ENCODE peak calls at places on chromosomes 16 and 17, in six cellular contexts. F is breast epithelium, M is HL-60, I is SK-N-SH, G is stomach, Z is endothelial cell of umbilical vein. E is an unnamed sample.

GRCh38 chr17:35540589-35541404 is 3.3 kb upstream of the SLFN12L start:
- DNase-seq in F (no peak), M (no peak), I (no peak), G (peak; percentile 41), Z (peak; percentile 85), E (no peak)

GRCh38 chr17:40111221-40112128 is 10.3 kb upstream of the MSL1 start:
- DNase-seq in F (peak; percentile 82), M (no peak), I (peak; percentile 87), G (peak; percentile 86), Z (peak; percentile 97), E (peak; percentile 81)

GRCh38 chr16:983044-984030 is 1.8 kb downstream of the SOX8 start:
- DNase-seq in F (no peak), M (no peak), I (peak; percentile 52), G (no peak), Z (no peak), E (no peak)

GRCh38 chr16:46857261-46857962 is 26.4 kb upstream of the C16orf87 start:
- DNase-seq in F (no peak), M (no peak), I (peak; percentile 63), G (no peak), Z (peak; percentile 39), E (peak; percentile 26)

GRCh38 chr17:77610980-77611641 is 347.4 kb upstream of the TNRC6C start:
- DNase-seq in F (no peak), M (no peak), I (no peak), G (no peak), Z (no peak), E (no peak)

GRCh38 chr16:88505405-88506082 is 52.5 kb downstream of the ZFPM1 start:
- DNase-seq in F (no peak), M (peak; percentile 13), I (peak; percentile 90), G (peak; percentile 88), Z (no peak), E (peak; percentile 60)

GRCh38 chr16:73285336-73285735 is 237.4 kb upstream of the ZFHX3 start:
- DNase-seq in F (no peak), M (no peak), I (no peak), G (no peak), Z (no peak), E (no peak)

GRCh38 chr17:64534187-64534586 is 27.4 kb downstream of the CEP95 start:
- DNase-seq in F (no peak), M (no peak), I (no peak), G (no peak), Z (peak; percentile 44), E (no peak)

GRCh38 chr17:40194821-40195220 is 17.6 kb downstream of the RAPGEFL1 start:
- DNase-seq in F (no peak), M (no peak), I (no peak), G (no peak), Z (no peak), E (no peak)

GRCh38 chr17:78820122-78820792 is 20.4 kb downstream of the USP36 start:
- DNase-seq in F (no peak), M (no peak), I (peak; percentile 60), G (no peak), Z (no peak), E (no peak)

GRCh38 chr17:69757794-69758430 is 317.1 kb upstream of the KCNJ16 start:
- DNase-seq in F (no peak), M (peak; percentile 88), I (no peak), G (no peak), Z (no peak), E (no peak)

GRCh38 chr17:76161113-76161512 is 20.1 kb upstream of the FOXJ1 start:
- DNase-seq in F (no peak), M (no peak), I (no peak), G (no peak), Z (no peak), E (no peak)

GRCh38 chr16:49890876-49891275 is 35.0 kb upstream of the ZNF423 start:
- DNase-seq in F (no peak), M (no peak), I (no peak), G (no peak), Z (peak; percentile 20), E (no peak)

GRCh38 chr16:4487955-4488481 is 11.8 kb downstream of the HMOX2 start:
- DNase-seq in F (no peak), M (no peak), I (no peak), G (peak; percentile 42), Z (peak; percentile 76), E (no peak)

GRCh38 chr17:44376124-44376523 is 12.5 kb upstream of the FAM171A2 start:
- DNase-seq in F (no peak), M (no peak), I (peak; percentile 81), G (no peak), Z (peak; percentile 24), E (no peak)

GRCh38 chr17:34499576-34499975 is 79.8 kb upstream of the TMEM132E start:
- DNase-seq in F (no peak), M (no peak), I (no peak), G (no peak), Z (peak; percentile 31), E (no peak)

GRCh38 chr17:5031365-5032082 is 3.7 kb downstream of the SLC52A1 start:
- DNase-seq in F (peak; percentile 75), M (peak; percentile 23), I (peak; percentile 95), G (peak; percentile 81), Z (peak; percentile 73), E (peak; percentile 62)

GRCh38 chr17:39014044-39014794 is 47.0 kb upstream of the FBXO47 start:
- DNase-seq in F (no peak), M (no peak), I (no peak), G (no peak), Z (peak; percentile 32), E (no peak)

GRCh38 chr16:17403859-17404545 is 66.8 kb downstream of the XYLT1 start:
- DNase-seq in F (no peak), M (no peak), I (no peak), G (no peak), Z (no peak), E (no peak)

GRCh38 chr17:68809148-68809547 is 146.0 kb downstream of the ABCA8 start:
- DNase-seq in F (no peak), M (no peak), I (no peak), G (no peak), Z (no peak), E (no peak)

GRCh38 chr16:30651124-30652004 is 604 bp downstream of the PRR14 start:
- DNase-seq in F (peak; percentile 57), M (peak; percentile 56), I (peak; percentile 88), G (peak; percentile 76), Z (peak; percentile 59), E (no peak)

GRCh38 chr17:78925662-78926555 is 722 bp upstream of the TIMP2 start:
- DNase-seq in F (peak; percentile 66), M (no peak), I (peak; percentile 81), G (peak; percentile 45), Z (peak; percentile 85), E (no peak)

GRCh38 chr17:49690256-49690655 is 12.4 kb upstream of the SPOP start:
- DNase-seq in F (no peak), M (no peak), I (no peak), G (no peak), Z (no peak), E (no peak)

GRCh38 chr17:49692751-49693150 is 14.9 kb upstream of the SPOP start:
- DNase-seq in F (no peak), M (no peak), I (no peak), G (no peak), Z (no peak), E (no peak)

GRCh38 chr17:49687878-49688491 is 10.1 kb upstream of the SPOP start:
- DNase-seq in F (no peak), M (no peak), I (no peak), G (no peak), Z (peak; percentile 96), E (no peak)

GRCh38 chr17:49691677-49692191 is 13.8 kb upstream of the SPOP start:
- DNase-seq in F (no peak), M (no peak), I (no peak), G (no peak), Z (no peak), E (no peak)

GRCh38 chr17:49691086-49691676 is 13.3 kb upstream of the SPOP start:
- DNase-seq in F (no peak), M (no peak), I (no peak), G (no peak), Z (peak; percentile 71), E (no peak)
- TF ChIP-seq POLR2AphosphoS5 in F (no peak), M (no peak), I (no peak), G (peak; percentile 42), Z (no peak), E (no peak)

DNA sequence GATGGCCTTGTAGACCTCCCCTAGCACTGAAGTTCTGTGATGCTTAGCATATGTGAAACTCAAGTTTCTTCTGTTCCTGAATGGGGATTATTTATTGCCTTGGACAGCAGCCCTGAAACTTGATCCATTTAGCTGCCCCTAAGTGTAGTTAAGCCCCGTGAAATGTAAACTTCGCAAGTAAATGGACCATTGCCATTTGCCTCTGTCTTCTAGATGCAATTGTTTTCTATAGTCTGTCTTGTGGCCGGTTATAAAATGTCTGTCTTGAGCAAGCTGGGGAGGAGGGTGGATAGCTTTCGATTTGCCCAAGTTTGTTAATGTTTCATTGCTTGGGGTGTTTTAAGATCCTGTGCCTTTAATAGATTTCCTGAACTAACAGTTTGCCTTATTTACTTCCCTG is 261.8 kb downstream of the CDH13 start:
- DNase-seq in F (no peak), M (no peak), I (no peak), G (no peak), Z (peak; percentile 34), E (no peak)
- H3K27ac ChIP-seq in F (no peak overlapping the region), M (no peak overlapping the region), I (no peak overlapping the region), G (no peak overlapping the region), Z (no peak overlapping the region), E (no peak overlapping the region)

DNA sequence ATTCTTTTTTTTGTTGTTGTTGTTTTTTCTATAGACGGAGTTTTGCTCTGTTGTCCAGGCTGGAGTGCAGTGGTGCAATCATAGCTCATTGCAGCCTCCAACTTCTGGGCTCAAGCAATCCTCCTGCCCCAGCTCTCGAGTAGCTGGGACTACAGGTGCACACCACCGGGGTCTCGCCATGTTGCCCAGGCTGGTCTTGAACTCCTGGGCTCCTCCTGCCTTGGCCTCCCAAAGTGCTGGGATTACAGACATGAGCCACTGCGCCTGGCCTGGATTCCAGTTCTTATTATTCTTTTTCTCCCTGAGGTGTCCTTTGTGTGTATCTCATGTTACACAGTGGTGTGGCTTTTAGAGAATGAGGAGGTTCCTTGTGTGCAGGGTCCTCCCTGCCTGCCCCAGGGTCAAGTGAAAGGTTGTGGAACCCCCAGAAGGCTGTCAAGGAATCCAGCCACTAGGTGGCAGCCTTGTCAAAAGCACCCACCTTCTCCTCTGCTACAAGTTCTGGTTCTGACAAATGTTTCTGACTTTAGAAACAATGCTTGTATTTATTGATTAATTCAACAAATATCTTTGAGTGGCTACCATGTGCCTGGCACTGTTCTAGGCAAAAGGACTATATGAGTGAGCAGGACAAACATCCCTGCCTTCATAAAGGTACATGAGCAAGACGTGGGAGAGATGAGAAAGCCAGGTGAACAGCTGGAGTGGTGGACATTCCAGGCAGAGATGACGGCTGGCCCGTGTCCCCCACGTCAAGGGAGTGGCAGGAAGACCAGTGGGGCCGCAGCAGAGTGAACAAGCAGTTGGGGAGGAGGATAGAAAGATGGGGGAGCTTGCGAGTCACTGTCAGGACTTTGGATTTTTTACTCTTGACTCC is 112.4 kb downstream of the SPECC1 start:
- DNase-seq in F (no peak), M (no peak), I (peak; percentile 76), G (peak; percentile 73), Z (peak; percentile 52), E (peak; percentile 34)
- TF ChIP-seq POLR2AphosphoS5 in F (no peak), M (no peak), I (no peak), G (no peak), Z (no peak), E (no peak)

DNA sequence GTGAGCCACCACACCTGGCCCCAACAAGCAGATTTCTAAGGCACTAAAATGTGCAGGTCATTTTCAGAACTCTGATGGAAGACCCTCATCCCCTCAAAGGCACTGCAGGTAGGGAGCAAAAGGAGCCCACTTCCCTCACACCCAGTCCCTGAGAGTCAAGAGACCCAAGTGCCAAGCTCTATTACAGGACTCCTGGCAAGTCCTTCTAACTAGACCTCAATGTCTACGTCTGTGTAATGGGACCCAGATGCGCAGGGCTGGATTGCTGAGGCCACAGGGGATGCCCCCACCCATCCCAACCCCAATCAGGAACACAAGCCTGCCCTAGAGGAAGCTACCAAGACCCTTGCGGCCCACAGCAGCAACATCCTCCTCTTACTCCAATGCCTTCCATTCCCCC is 2.7 kb downstream of the PLLP start:
- DNase-seq in F (no peak), M (no peak), I (no peak), G (no peak), Z (no peak), E (no peak)
- H3K27ac ChIP-seq in F (no peak overlapping the region), M (no peak overlapping the region), I (no peak overlapping the region), G (peak overlapping the region; percentile 41), Z (no peak overlapping the region), E (no peak overlapping the region)

E was measured in HCT116.